ENCODE peak calls at places on chromosomes 13 and 19, in four cellular contexts. One of them, this sample, is unnamed.

GRCh38 chr13:19910336-19911072 is 47.1 kb upstream of the ZMYM5 start:
- DNase-seq in HCT116: peak; percentile 43
- DNase-seq in HepG2: no peak
- DNase-seq in H1: no peak
- DNase-seq in this sample: no peak

GRCh38 chr19:38952395-38953165 is 21.8 kb downstream of the MRPS12 start:
- DNase-seq in HepG2: peak; percentile 51
- DNase-seq in HCT116: no peak
- DNase-seq in H1: no peak
- DNase-seq in this sample: peak; percentile 45

GRCh38 chr19:50333235-50333736 is 4.1 kb upstream of the KCNC3 start:
- DNase-seq in HepG2: peak; percentile 72
- DNase-seq in HCT116: peak; percentile 88
- DNase-seq in H1: peak; percentile 86
- DNase-seq in this sample: peak; percentile 71

GRCh38 chr13:113825851-113826250 is 38.0 kb downstream of the GAS6 start:
- DNase-seq in HCT116: no peak
- DNase-seq in HepG2: no peak
- DNase-seq in H1: no peak
- DNase-seq in this sample: no peak

GRCh38 chr13:65555973-65556372 is 1674.2 kb downstream of the PCDH9 start:
- DNase-seq in HepG2: no peak
- DNase-seq in HCT116: no peak
- DNase-seq in H1: no peak
- DNase-seq in this sample: no peak

GRCh38 chr19:18612772-18613588 is at the start of gene TMEM59L:
- DNase-seq in HCT116: no peak
- DNase-seq in HepG2: no peak
- DNase-seq in H1: no peak
- DNase-seq in this sample: no peak

GRCh38 chr19:43496960-43497359 is 7.6 kb downstream of the PHLDB3 start:
- DNase-seq in HepG2: no peak
- DNase-seq in H1: no peak
- DNase-seq in HCT116: no peak
- DNase-seq in this sample: no peak

GRCh38 chr13:86870388-86870966 is 800.7 kb upstream of the SLITRK5 start:
- DNase-seq in HCT116: no peak
- DNase-seq in HepG2: peak; percentile 3
- DNase-seq in H1: no peak
- DNase-seq in this sample: no peak

GRCh38 chr19:28737021-28737525 is 475.9 kb downstream of the UQCRFS1 start:
- DNase-seq in H1: no peak
- DNase-seq in HCT116: no peak
- DNase-seq in HepG2: peak; percentile 15
- DNase-seq in this sample: no peak

GRCh38 chr19:50311723-50312635 is 17.2 kb downstream of the KCNC3 start:
- DNase-seq in H1: peak; percentile 67
- DNase-seq in HepG2: peak; percentile 59
- DNase-seq in HCT116: no peak
- DNase-seq in this sample: peak; percentile 89

GRCh38 chr19:32307591-32307990 is 37.8 kb upstream of the ZNF507 start:
- DNase-seq in H1: no peak
- DNase-seq in HepG2: no peak
- DNase-seq in HCT116: no peak
- DNase-seq in this sample: no peak

GRCh38 chr19:19541572-19541971 is 3.5 kb downstream of the CILP2 start:
- DNase-seq in HCT116: no peak
- DNase-seq in H1: no peak
- DNase-seq in HepG2: no peak
- DNase-seq in this sample: no peak

GRCh38 chr13:43348397-43348796 is 325.0 kb downstream of the DNAJC15 start:
- DNase-seq in HepG2: no peak
- DNase-seq in H1: no peak
- DNase-seq in HCT116: no peak
- DNase-seq in this sample: no peak

GRCh38 chr19:45779231-45780145 is 2.8 kb downstream of the DMPK start:
- DNase-seq in H1: peak; percentile 77
- DNase-seq in HepG2: peak; percentile 63
- DNase-seq in HCT116: peak; percentile 87
- DNase-seq in this sample: peak; percentile 94

GRCh38 chr19:1566392-1567115 is 1.6 kb downstream of the MEX3D start:
- DNase-seq in H1: peak; percentile 39
- DNase-seq in HepG2: peak; percentile 40
- DNase-seq in HCT116: no peak
- DNase-seq in this sample: peak; percentile 65

DNA sequence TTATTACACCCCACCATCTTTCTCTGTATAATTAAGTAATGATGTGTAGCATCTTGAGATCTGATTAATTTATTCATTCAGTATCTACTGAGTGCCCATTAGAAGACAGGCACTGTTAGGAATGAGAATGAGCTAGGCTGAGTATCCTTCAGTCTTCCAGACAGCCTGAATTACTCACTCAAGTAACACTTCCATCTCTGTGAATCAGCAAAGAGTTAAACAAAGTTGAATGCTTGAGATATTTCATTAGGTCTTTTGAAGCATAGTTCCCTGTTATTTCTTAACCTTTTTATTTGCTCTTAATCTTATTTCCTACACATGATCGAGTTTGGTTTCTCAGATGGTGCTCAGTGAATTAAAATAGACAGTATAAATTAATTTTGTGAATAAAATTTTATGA is 413.7 kb downstream of the DCT start:
- DNase-seq in HepG2: no peak
- DNase-seq in HCT116: no peak
- DNase-seq in H1: no peak
- DNase-seq in this sample: no peak
- TF ChIP-seq FOSL1 in HepG2: no peak
- TF ChIP-seq FOSL1 in HCT116: no peak
- TF ChIP-seq FOSL1 in H1: no peak
- TF ChIP-seq FOSL1 in this sample: no peak

DNA sequence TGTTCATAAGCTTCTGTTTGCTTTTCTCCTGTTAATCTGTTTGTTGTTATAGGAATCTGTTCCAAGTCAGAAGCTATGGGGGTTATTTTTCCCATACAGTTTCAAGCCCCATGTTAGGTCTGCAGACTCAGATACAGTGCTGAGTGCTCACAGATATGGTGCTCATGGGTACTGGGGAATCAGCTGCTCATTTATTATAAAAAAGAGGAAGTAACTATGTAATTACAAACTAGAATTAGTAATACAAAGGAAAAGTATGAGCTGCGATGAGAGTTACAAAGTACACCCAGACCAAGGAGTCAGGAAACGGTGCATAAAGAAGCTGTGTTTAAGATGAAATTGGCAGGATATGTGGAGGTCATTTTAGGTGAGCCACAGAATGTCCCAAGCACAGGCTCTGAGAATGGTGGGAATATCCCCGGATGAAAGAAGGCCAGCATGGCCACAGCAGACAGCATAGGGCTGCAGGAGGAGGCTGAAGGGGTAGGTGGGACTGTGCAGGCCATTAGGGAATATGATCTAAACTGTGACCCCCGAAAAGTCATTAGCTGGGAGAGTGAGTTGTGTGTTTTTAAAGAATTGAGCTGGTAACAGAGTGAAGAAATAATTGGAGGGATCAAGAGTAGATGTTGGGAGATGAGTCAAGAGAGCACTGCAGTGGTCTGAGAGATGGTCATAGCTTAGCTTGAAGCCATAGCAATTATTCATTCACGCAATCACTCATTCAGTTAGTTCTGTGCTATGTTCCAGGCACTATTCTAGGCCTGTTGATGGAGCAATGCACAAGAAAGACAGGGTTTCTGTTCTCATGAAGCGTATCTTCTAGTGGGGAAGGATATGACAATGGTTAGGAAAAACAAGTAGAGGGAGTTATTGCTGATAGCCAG is 177.4 kb upstream of the UBL3 start:
- DNase-seq in H1: no peak
- DNase-seq in HCT116: no peak
- DNase-seq in HepG2: no peak
- DNase-seq in this sample: no peak
- TF ChIP-seq EZH2 in H1: no peak
- TF ChIP-seq EZH2 in HCT116: no peak
- TF ChIP-seq EZH2 in HepG2: no peak
- TF ChIP-seq EZH2 in this sample: no peak

DNA sequence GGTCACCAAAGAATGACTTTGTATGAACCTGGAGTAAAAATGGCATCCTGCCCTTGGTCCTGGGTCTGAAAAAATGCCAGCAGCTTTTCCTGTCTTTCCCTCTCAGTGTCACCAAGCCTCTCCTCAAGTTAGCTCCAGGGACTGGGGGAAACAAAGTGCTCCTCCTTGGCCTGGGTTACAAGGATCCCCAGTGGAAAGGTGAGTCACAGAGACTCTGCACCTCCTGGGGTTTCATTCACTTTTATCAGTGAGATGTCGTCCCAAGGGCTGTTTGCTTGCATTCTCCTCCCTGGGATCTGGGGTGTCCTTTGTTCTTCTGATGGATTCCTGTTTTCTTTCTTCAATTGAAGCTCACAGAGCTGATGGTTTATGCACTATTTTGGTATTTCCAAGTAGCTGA is 93.2 kb upstream of the CSNK1A1L start:
- DNase-seq in HepG2: no peak
- DNase-seq in H1: peak; percentile 41
- DNase-seq in HCT116: no peak
- DNase-seq in this sample: no peak
- TF ChIP-seq FOSL1 in HepG2: no peak
- TF ChIP-seq FOSL1 in H1: no peak
- TF ChIP-seq FOSL1 in HCT116: no peak
- TF ChIP-seq FOSL1 in this sample: no peak

GRCh38 chr13:112056739-112057433 is 10.1 kb upstream of the SOX1 start:
- DNase-seq in HCT116: no peak
- DNase-seq in H1: no peak
- DNase-seq in HepG2: no peak
- DNase-seq in this sample: no peak
- TF ChIP-seq EZH2 in HCT116: no peak
- TF ChIP-seq EZH2 in H1: no peak
- TF ChIP-seq EZH2 in HepG2: no peak
- TF ChIP-seq EZH2 in this sample: no peak

GRCh38 chr13:41970918-41971317 is 10.0 kb upstream of the VWA8 start:
- DNase-seq in HepG2: no peak
- DNase-seq in H1: no peak
- DNase-seq in HCT116: no peak
- DNase-seq in this sample: no peak

GRCh38 chr13:41976491-41976890 is 15.6 kb upstream of the VWA8 start:
- DNase-seq in HepG2: no peak
- DNase-seq in H1: no peak
- DNase-seq in HCT116: no peak
- DNase-seq in this sample: no peak

GRCh38 chr13:41971848-41972247 is 10.9 kb upstream of the VWA8 start:
- DNase-seq in HCT116: no peak
- DNase-seq in HepG2: no peak
- DNase-seq in H1: no peak
- DNase-seq in this sample: no peak

GRCh38 chr13:41973247-41973741 is 12.4 kb upstream of the VWA8 start:
- DNase-seq in HCT116: no peak
- DNase-seq in H1: peak; percentile 25
- DNase-seq in HepG2: no peak
- DNase-seq in this sample: no peak

DNA sequence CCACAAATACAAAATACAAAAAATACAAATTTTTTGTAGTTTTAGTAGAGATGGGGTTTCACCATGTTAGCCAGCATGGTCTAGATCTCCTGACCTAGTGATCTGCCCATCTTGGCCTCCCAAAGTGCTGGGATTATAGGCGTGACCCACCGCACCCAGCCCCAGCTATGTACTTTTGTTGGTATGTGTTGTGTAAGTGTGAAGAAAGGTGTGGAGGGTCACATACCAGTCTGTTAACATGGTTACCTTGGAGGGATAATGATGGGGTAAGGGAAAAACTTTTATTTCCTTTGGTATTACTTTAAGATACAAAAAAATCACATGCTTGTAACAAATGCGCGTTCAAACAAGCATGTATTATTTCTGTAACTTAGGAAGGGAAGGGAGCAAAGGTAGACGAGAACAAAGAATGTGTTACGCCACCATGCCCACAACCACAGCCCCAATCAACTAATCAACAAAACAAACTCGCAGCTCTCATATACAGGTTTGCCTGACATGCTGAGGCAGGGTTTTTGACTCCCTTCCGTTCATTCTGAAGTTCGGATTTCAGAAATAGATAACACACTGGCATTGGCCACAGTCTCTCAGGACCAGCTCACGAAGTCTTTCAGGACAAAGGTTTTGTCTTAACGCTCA is 13.5 kb upstream of the VWA8 start:
- DNase-seq in HCT116: no peak
- DNase-seq in HepG2: peak; percentile 50
- DNase-seq in H1: no peak
- DNase-seq in this sample: no peak
- TF ChIP-seq FOSL1 in HCT116: no peak
- TF ChIP-seq FOSL1 in HepG2: no peak
- TF ChIP-seq FOSL1 in H1: no peak
- TF ChIP-seq FOSL1 in this sample: no peak